ENCODE peak calls at places on chromosomes 5 and 9, in six cellular contexts. D is A549, P is body of pancreas, V is heart left ventricle, B is adrenal gland, R is stomach. J is an unnamed sample.

GRCh38 chr9:124292696-124293593 is 35.2 kb downstream of the NEK6 start:
- DNase-seq in D (no peak), P (no peak), V (no peak), B (no peak), R (no peak), J (no peak)

GRCh38 chr9:93126825-93127368 is 7.2 kb downstream of the NINJ1 start:
- DNase-seq in D (no peak), P (no peak), V (no peak), B (peak; percentile 84), R (no peak), J (peak; percentile 49)

GRCh38 chr5:142287096-142287972 is 37.5 kb downstream of the SPRY4 start:
- DNase-seq in D (no peak), P (no peak), V (no peak), B (no peak), R (no peak), J (no peak)

GRCh38 chr9:130043654-130044623 is 950 bp upstream of the FNBP1 start:
- DNase-seq in D (no peak), P (peak; percentile 13), V (peak; percentile 50), B (peak; percentile 57), R (peak; percentile 30), J (peak; percentile 52)

GRCh38 chr9:109497193-109498165 is 628 bp downstream of the PTPN3 start:
- DNase-seq in D (peak; percentile 62), P (peak; percentile 65), V (no peak), B (no peak), R (no peak), J (peak; percentile 77)

GRCh38 chr9:7071916-7072315 is 314.1 kb downstream of the KDM4C start:
- DNase-seq in D (no peak), P (no peak), V (no peak), B (no peak), R (no peak), J (no peak)

GRCh38 chr9:110939053-110939452 is 99.2 kb downstream of the LPAR1 start:
- DNase-seq in D (no peak), P (no peak), V (no peak), B (no peak), R (no peak), J (no peak)

GRCh38 chr5:142600611-142601360 is 85.1 kb downstream of the FGF1 start:
- DNase-seq in D (no peak), P (peak; percentile 59), V (peak; percentile 71), B (peak; percentile 69), R (peak; percentile 50), J (no peak)

GRCh38 chr9:3240651-3241268 is 285.0 kb downstream of the RFX3 start:
- DNase-seq in D (peak; percentile 49), P (peak; percentile 80), V (peak; percentile 59), B (peak; percentile 52), R (peak; percentile 64), J (peak; percentile 66)

GRCh38 chr5:96714951-96715451 is 52.8 kb downstream of the CAST start:
- DNase-seq in D (peak; percentile 38), P (peak; percentile 93), V (peak; percentile 72), B (peak; percentile 51), R (peak; percentile 63), J (peak; percentile 86)

DNA sequence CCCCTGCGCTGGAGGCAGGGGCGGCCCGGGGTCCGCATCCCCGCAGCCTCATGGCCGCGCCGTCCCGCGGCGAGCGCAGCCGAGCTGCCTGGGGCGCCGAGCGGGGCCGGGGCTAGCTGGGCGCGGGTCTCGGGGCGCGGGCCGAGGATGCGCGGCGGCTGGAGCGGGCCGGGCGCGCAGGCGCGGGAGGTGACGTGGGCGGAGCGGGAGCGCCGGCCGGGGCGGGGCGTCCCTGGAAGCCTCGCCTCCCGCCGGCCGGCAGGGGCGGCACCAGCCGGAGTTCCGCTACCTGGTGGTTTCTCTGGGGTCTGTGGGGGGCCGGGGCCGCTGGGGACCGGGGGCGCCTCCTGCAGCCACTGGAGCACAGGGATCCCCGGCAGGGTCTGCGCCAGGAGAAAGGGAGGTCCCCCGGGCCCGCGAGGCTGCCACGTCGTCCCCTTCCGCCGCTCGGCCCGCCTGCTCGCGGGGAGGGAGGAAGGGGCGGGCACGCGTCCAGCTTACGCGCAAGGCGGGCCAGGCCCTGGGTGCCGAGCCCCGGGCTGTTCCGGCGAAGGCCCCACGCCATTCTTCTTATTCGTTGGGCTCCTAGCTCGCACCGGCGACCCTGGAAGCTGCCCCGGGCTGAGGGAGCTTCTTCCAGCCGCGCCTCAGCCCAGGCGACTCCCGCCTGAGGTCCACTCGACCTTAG is at the start of gene LPCAT1:
- DNase-seq in D (peak; percentile 62), P (peak; percentile 79), V (peak; percentile 91), B (peak; percentile 75), R (peak; percentile 79), J (peak; percentile 89)
- TF ChIP-seq POLR2A in D (peak; percentile 58), P (no peak), V (peak; percentile 38), B (peak; percentile 45), R (no peak), J (peak; percentile 30)

GRCh38 chr5:98781964-98782363 is 8.5 kb downstream of the RGMB start:
- DNase-seq in D (no peak), P (no peak), V (no peak), B (no peak), R (no peak), J (no peak)
- H3K4me1 ChIP-seq in D (no peaks in the 10 kb centered on the region), P (peaks cover 78% of the 10 kb centered on the region), V (peaks cover 44% of the 10 kb centered on the region), B (peaks cover 12% of the 10 kb centered on the region), R (peaks cover 61% of the 10 kb centered on the region), J (no peaks in the 10 kb centered on the region)

GRCh38 chr9:21682981-21683380 is 119.5 kb upstream of the MTAP start:
- DNase-seq in D (no peak), P (no peak), V (no peak), B (no peak), R (no peak), J (no peak)

GRCh38 chr9:21684231-21684630 is 118.2 kb upstream of the MTAP start:
- DNase-seq in D (no peak), P (no peak), V (no peak), B (no peak), R (no peak), J (no peak)

GRCh38 chr9:21682376-21682775 is 120.1 kb upstream of the MTAP start:
- DNase-seq in D (no peak), P (no peak), V (no peak), B (no peak), R (no peak), J (no peak)

GRCh38 chr9:21684831-21685362 is 117.5 kb upstream of the MTAP start:
- DNase-seq in D (peak; percentile 43), P (peak; percentile 36), V (no peak), B (no peak), R (peak; percentile 70), J (no peak)

DNA sequence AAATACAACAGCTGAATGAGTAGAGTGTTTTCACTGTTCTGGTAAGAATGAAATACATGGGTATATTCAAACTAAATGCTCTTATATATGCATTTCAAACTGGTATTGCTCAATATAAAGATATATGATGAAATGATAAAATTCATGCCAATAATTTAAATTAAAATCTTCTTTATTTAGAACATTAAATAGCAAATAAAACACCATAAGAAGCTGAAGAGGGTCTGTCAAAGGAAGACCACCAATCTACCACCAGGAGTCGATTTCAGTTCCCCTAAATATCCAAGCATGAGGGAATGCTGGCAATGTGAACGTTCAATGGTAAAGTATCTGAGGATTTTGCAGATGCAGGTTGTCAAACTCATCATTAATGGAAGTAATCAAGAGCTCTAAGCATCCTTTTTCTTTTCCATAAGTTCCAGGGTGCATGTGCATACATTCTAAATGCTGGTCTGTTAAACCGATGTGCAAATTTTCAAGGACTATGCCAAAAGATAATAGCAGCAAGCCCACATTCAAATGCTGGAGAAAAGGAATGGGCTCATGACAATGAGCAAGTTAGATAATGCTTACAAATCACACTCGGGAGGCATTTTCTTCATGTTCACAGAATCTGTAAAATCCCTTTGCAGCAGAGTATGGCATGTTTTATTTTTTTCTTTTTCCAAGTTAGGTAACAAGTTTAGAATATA is 118.8 kb upstream of the MTAP start:
- DNase-seq in D (no peak), P (no peak), V (no peak), B (no peak), R (no peak), J (no peak)
- TF ChIP-seq POLR2A in D (no peak), P (no peak), V (no peak), B (no peak), R (no peak), J (no peak)

GRCh38 chr5:140565780-140566095 is 1.1 kb downstream of the SLC35A4 start:
- DNase-seq in D (no peak), P (no peak), V (no peak), B (no peak), R (no peak), J (no peak)
- H3K4me1 ChIP-seq in D (peaks cover 18% of the 10 kb centered on the region), P (peaks cover 36% of the 10 kb centered on the region), V (peaks cover 57% of the 10 kb centered on the region), B (peaks cover 68% of the 10 kb centered on the region), R (peaks cover 24% of the 10 kb centered on the region), J (peaks cover 23% of the 10 kb centered on the region)

DNA sequence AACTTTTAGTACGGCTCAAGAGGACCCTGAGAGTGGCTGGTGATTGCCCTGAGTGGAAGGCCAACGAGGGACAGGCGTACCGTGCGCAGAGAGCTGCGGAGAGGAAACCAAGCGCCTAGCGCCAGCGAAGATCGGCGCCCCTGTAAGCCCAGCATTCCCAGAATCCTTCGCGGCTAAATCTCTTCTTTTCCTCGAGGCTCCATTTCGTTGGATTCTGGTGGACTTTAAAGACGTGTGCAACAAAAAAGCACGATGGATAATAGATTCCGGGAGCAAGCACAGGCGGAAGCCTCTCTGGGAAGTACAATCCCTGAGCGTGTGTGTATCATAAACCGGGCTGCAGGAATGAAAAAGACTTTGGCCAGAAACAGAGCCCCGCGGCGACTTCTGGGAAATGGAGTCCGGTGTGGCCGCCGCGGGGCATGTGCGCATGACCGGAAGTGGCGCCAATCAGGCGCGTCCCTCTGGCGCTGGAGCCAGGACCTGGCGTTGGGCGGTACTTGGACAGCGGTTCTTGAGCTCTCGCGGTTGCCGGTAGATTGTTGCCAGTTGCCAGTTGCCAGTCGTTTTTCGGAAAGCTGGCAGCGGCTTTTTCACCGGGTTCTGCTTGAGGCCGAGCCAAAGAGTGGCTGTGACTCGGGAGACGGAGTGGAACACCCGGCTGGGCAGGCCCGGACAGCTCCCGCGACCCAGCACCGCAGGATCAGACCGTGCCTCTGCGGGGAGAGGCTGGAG is at the start of gene ZNF79:
- DNase-seq in D (peak; percentile 97), P (peak; percentile 95), V (peak; percentile 96), B (peak; percentile 94), R (peak; percentile 95), J (peak; percentile 89)
- TF ChIP-seq POLR2A in D (peak; percentile 74), P (no peak), V (peak; percentile 67), B (peak; percentile 42), R (no peak), J (peak; percentile 74)